ENCODE peak calls at places on chromosome 9, in nine cellular contexts. F is body of pancreas, O is heart left ventricle, S is adipocyte, Y is ovary, H is left lung, R is dorsolateral prefrontal cortex, M is tibial nerve, E is tibial artery. B is an unnamed sample.
A peak's percentile ranks its signal among the peaks of the same experiment; 100 is the strongest.

GRCh38 chr9:120891255-120891954 is 14.4 kb upstream of the PHF19 start:
- DNase-seq in O (no peak), H (no peak), Y (no peak), S (no peak), M (no peak), R (no peak), F (no peak), E (no peak), B (peak; percentile 68)

GRCh38 chr9:108444400-108445358 is 411.1 kb downstream of the ACTL7B start:
- DNase-seq in O (no peak), R (no peak), Y (no peak), S (peak; percentile 94), M (no peak), F (no peak), H (peak; percentile 34), E (peak; percentile 28), B (no peak)

GRCh38 chr9:3525088-3525835 is 539 bp downstream of the RFX3 start:
- DNase-seq in R (peak; percentile 42), M (no peak), H (no peak), O (peak; percentile 76), E (no peak), F (no peak), Y (no peak), S (peak; percentile 59), B (no peak)

GRCh38 chr9:6566409-6567139 is 79.0 kb downstream of the GLDC start:
- DNase-seq in F (no peak), S (peak; percentile 92), E (peak; percentile 26), O (no peak), R (no peak), Y (peak; percentile 22), M (no peak), H (peak; percentile 36), B (no peak)

GRCh38 chr9:107612136-107612535 is 122.6 kb upstream of the KLF4 start:
- DNase-seq in E (peak; percentile 90), Y (peak; percentile 73), M (peak; percentile 63), R (peak; percentile 36), O (peak; percentile 77), F (peak; percentile 35), H (peak; percentile 85), S (peak; percentile 73), B (no peak)

GRCh38 chr9:20404192-20404813 is 218.0 kb downstream of the MLLT3 start:
- DNase-seq in R (no peak), F (no peak), E (no peak), O (no peak), S (no peak), Y (no peak), M (no peak), H (no peak), B (no peak)

GRCh38 chr9:2047144-2047671 is 32.1 kb downstream of the SMARCA2 start:
- DNase-seq in S (no peak), E (no peak), R (no peak), F (no peak), Y (no peak), M (no peak), O (peak; percentile 46), H (no peak), B (no peak)

GRCh38 chr9:113993838-113994540 is 84.1 kb downstream of the AMBP start:
- DNase-seq in H (peak; percentile 83), R (peak; percentile 82), S (no peak), O (peak; percentile 86), M (peak; percentile 28), F (peak; percentile 98), Y (peak; percentile 60), E (peak; percentile 88), B (no peak)

GRCh38 chr9:3028535-3028934 is 184.6 kb upstream of the PUM3 start:
- DNase-seq in R (no peak), F (peak; percentile 11), M (no peak), E (no peak), S (no peak), Y (no peak), H (no peak), O (no peak), B (no peak)

GRCh38 chr9:16824545-16825041 is 45.9 kb downstream of the BNC2 start:
- DNase-seq in R (no peak), O (no peak), E (no peak), F (no peak), M (no peak), H (no peak), S (peak; percentile 54), Y (no peak), B (no peak)

GRCh38 chr9:120372040-120372439 is 207.9 kb downstream of the CDK5RAP2 start:
- DNase-seq in Y (no peak), R (no peak), H (no peak), O (no peak), E (no peak), M (no peak), F (no peak), S (no peak), B (no peak)

GRCh38 chr9:124273428-124274153 is 15.8 kb downstream of the NEK6 start:
- DNase-seq in O (no peak), E (no peak), M (no peak), Y (no peak), R (no peak), S (no peak), H (no peak), F (no peak), B (no peak)

GRCh38 chr9:4327504-4328191 is 27.8 kb upstream of the GLIS3 start:
- DNase-seq in Y (no peak), R (no peak), S (peak; percentile 68), O (no peak), H (no peak), M (no peak), E (no peak), F (no peak), B (no peak)

GRCh38 chr9:91803143-91803940 is 146.7 kb downstream of the ROR2 start:
- DNase-seq in R (no peak), F (no peak), H (no peak), E (no peak), Y (no peak), O (no peak), M (no peak), S (peak; percentile 66), B (no peak)

GRCh38 chr9:96045811-96046210 is 170.3 kb downstream of the ERCC6L2 start:
- DNase-seq in E (no peak), O (no peak), Y (no peak), F (no peak), H (no peak), R (no peak), M (no peak), S (no peak), B (no peak)

GRCh38 chr9:122536138-122536537 is 9.0 kb upstream of the OR1N1 start:
- DNase-seq in F (no peak), O (no peak), Y (no peak), H (no peak), R (no peak), M (no peak), S (peak; percentile 1), E (no peak), B (no peak)

GRCh38 chr9:2307480-2307879 is 292.3 kb downstream of the SMARCA2 start:
- DNase-seq in M (no peak), Y (no peak), O (no peak), S (peak; percentile 22), R (no peak), H (no peak), F (no peak), E (no peak), B (no peak)

GRCh38 chr9:126203313-126203712 is 123.3 kb upstream of the MVB12B start:
- DNase-seq in Y (no peak), H (no peak), F (no peak), E (no peak), O (no peak), M (no peak), S (no peak), R (no peak), B (no peak)
- H3K27me3 ChIP-seq in Y (no peaks in the 10 kb centered on the region), H (peaks cover 46% of the 10 kb centered on the region), F (no peaks in the 10 kb centered on the region), E (no peaks in the 10 kb centered on the region), O (no peaks in the 10 kb centered on the region), M (no peaks in the 10 kb centered on the region), S (peaks cover 26% of the 10 kb centered on the region), R (no peaks in the 10 kb centered on the region), B (no peaks in the 10 kb centered on the region)

GRCh38 chr9:86488794-86489193 is 134.6 kb upstream of the TUT7 start:
- DNase-seq in M (no peak), Y (no peak), S (no peak), H (no peak), E (no peak), O (no peak), R (no peak), F (no peak), B (no peak)

GRCh38 chr9:86487222-86487841 is 133.1 kb upstream of the TUT7 start:
- DNase-seq in R (no peak), Y (no peak), E (no peak), H (no peak), O (no peak), S (peak; percentile 89), M (no peak), F (no peak), B (no peak)

GRCh38 chr9:86494644-86495081 is 140.5 kb upstream of the TUT7 start:
- DNase-seq in F (no peak), M (no peak), O (no peak), Y (no peak), S (no peak), H (no peak), R (no peak), E (no peak), B (no peak)

GRCh38 chr9:86488345-86488744 is 134.1 kb upstream of the TUT7 start:
- DNase-seq in H (no peak), R (no peak), E (no peak), S (no peak), Y (no peak), O (no peak), F (no peak), M (no peak), B (no peak)

DNA sequence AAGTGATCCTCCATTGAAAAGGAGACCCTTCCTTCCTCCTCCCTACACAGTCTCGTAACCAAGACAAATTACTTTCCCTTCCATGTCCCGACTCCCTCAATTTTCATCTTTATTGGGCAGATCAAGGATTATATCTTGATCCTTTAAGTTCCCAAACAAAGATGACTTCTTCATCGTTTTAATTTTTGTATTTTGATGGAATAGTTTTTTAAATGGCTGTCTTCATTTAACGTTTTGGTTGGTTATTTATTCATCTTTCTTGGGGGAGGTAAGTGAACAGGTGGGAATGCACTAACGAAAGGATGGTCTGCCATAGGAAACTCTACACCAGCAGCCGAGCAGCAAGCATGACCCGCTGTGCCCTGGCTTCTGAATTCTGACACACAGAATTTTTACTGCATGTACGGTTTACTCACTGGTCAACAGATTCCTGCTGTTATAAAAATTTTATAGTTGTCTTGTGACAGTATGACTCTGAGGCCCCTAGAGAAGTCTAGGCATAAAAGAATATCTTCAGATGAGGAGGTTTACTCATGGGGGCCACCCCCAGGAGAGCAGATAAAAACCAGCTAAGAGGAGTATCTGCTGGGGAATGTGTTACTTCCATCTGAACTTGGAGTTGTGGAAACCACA is 137.5 kb upstream of the TUT7 start:
- DNase-seq in R (no peak), H (no peak), Y (no peak), E (no peak), S (no peak), M (no peak), F (no peak), O (no peak), B (no peak)
- H3K27me3 ChIP-seq in R (no peaks in the 10 kb centered on the region), H (no peaks in the 10 kb centered on the region), Y (no peaks in the 10 kb centered on the region), E (no peaks in the 10 kb centered on the region), S (no peaks in the 10 kb centered on the region), M (no peaks in the 10 kb centered on the region), F (no peaks in the 10 kb centered on the region), O (no peaks in the 10 kb centered on the region), B (no peaks in the 10 kb centered on the region)

GRCh38 chr9:132348676-132349075 is 6.1 kb downstream of the SETX start:
- DNase-seq in H (no peak), E (no peak), Y (no peak), M (no peak), O (no peak), R (no peak), F (no peak), S (no peak), B (no peak)
- H3K27me3 ChIP-seq in H (no peaks in the 10 kb centered on the region), E (no peaks in the 10 kb centered on the region), Y (no peaks in the 10 kb centered on the region), M (no peaks in the 10 kb centered on the region), O (no peaks in the 10 kb centered on the region), R (no peaks in the 10 kb centered on the region), F (no peaks in the 10 kb centered on the region), S (no peaks in the 10 kb centered on the region), B (no peaks in the 10 kb centered on the region)

GRCh38 chr9:112894031-112894430 is 3.4 kb upstream of the SLC46A2 start:
- DNase-seq in F (no peak), S (peak; percentile 19), O (no peak), H (no peak), R (no peak), Y (no peak), E (no peak), M (no peak), B (no peak)
- H3K27me3 ChIP-seq in F (no peaks in the 10 kb centered on the region), S (peaks cover 15% of the 10 kb centered on the region), O (no peaks in the 10 kb centered on the region), H (peaks cover 36% of the 10 kb centered on the region), R (no peaks in the 10 kb centered on the region), Y (no peaks in the 10 kb centered on the region), E (no peaks in the 10 kb centered on the region), M (no peaks in the 10 kb centered on the region), B (no peaks in the 10 kb centered on the region)